ENCODE peak calls at places on chromosomes 3 and 15, in four cellular contexts. H, K, S and U are unnamed samples.

GRCh38 chr15:44289352-44289790 is 852 bp downstream of the GOLM2 start:
- DNase-seq in S (no peak), H (peak), K (no peak), U (no peak)

GRCh38 chr3:195086341-195086740 is 184.6 kb downstream of the XXYLT1 start:
- DNase-seq in K (peak), S (no peak), H (no peak), U (no peak)

GRCh38 chr3:122934251-122934650 is 93.3 kb downstream of the SEMA5B start:
- DNase-seq in S (no peak), H (no peak), K (no peak), U (no peak)

GRCh38 chr3:178320481-178321352 is 215.5 kb upstream of the KCNMB2 start:
- DNase-seq in H (peak), K (no peak), S (no peak), U (no peak)

GRCh38 chr3:144875251-144875650 is 903.6 kb downstream of the DIPK2A start:
- DNase-seq in K (no peak), S (no peak), H (no peak), U (no peak)

GRCh38 chr3:94417963-94418455 is 355.1 kb downstream of the NSUN3 start:
- DNase-seq in H (no peak), S (no peak), K (no peak), U (no peak)

GRCh38 chr3:172194702-172195392 is 155.5 kb downstream of the FNDC3B start:
- DNase-seq in H (no peak), K (peak), S (peak), U (peak)

GRCh38 chr15:67382723-67383122 is 128.1 kb downstream of the IQCH start:
- DNase-seq in H (no peak), S (no peak), K (no peak), U (no peak)

DNA sequence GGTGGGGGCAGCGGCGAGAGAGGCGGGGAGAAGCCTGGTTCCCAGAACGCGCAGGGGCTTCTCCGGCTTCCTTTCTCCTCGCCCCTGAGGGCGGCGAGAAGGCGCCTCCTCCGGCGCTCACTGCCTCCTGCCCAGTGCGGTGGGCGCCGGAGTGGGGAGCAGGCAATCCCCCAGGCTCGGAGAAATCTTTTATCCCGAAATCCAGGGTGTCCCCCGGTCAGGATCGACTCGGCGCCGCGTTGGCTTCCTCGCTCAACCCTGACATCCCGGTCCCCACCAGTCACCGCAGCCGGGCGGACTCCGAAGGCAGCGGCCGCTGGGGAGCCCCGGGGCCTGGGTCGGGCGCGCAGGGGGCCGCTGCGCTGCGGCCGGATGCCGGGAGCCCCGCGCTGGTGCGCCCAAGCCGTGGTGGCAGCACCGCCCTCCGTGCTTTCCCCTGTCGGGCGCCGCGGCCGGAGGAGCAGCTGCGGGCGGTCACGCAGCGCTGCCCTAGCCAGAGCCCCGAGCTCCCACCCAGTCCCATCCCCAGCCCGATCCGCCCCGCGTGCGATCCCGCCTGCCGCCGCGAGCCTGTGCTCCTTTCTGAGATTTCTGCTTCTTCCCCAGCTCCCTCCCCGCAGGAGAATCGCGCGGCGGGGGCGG is 827 bp upstream of the CACNA2D3 start:
- DNase-seq in S (peak), H (no peak), K (peak), U (no peak)
- H3K4me3 ChIP-seq in S (peak), H (peak), K (peak), U (peak)

DNA sequence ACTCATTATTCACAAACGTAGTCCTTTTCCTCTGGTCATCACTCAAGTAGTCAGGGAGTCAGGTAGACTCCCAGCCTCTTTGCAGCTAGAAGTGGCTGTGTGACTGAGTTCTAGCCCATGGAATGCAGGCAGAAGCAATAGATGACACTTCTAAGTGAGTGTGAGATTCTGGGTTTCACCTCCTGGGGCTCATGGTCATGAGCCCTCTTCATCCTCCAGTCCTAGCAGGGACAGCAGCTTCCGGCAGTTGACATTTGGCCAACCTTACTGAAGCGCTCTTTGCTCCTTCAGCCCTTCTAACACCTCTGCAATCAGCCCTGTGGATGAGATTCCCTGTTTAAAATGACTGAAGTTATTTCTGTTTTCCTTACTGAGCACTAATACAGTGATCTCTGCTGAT is 21.8 kb downstream of the SLC12A8 start:
- DNase-seq in S (peak), K (no peak), H (no peak), U (no peak)
- H3K9ac ChIP-seq in S (no peak), K (no peak), H (no peak), U (no peak)

GRCh38 chr3:126782554-126782953 is 78.5 kb downstream of the CHCHD6 start:
- DNase-seq in K (no peak), H (peak), S (peak), U (no peak)
- H3K4me3 ChIP-seq in K (no peak), H (peak), S (no peak), U (no peak)

GRCh38 chr3:114351123-114351821 is 57.4 kb downstream of the TIGIT start:
- DNase-seq in H (no peak), S (no peak), K (no peak), U (no peak)
- H3K9ac ChIP-seq in H (no peak), S (no peak), K (no peak), U (peak)

DNA sequence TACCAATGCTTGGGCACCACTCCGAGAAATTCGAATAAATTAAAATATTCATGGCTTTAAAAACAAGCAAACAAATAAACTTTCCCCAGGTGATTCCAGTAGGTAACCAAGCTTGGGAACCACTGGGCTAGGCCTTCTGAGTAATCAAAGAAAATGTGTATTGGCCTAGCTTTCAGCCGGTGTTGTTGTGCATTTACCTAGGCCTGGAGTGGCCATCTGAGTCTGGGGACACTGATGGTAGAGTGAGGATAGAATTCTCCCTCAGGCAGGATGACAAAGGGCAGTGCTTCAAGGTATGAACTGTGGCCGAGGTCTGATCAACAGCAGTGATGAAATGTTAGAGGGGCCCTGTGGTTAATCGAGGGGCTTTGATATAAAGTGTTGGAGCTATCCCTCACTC is 440.5 kb downstream of the EPHB1 start:
- DNase-seq in H (no peak), K (no peak), S (peak), U (no peak)
- H3K4me3 ChIP-seq in H (no peak), K (no peak), S (no peak), U (no peak)

GRCh38 chr15:63052128-63052826 is 9.7 kb downstream of the TPM1 start:
- DNase-seq in K (no peak), H (no peak), S (peak), U (no peak)

GRCh38 chr15:63050737-63051700 is 8.5 kb downstream of the TPM1 start:
- DNase-seq in H (peak), K (no peak), S (peak), U (no peak)

GRCh38 chr15:63052961-63053698 is 10.6 kb downstream of the TPM1 start:
- DNase-seq in S (peak), H (peak), K (peak), U (no peak)

GRCh38 chr15:63049747-63050439 is 7.3 kb downstream of the TPM1 start:
- DNase-seq in K (no peak), S (no peak), H (no peak), U (no peak)

DNA sequence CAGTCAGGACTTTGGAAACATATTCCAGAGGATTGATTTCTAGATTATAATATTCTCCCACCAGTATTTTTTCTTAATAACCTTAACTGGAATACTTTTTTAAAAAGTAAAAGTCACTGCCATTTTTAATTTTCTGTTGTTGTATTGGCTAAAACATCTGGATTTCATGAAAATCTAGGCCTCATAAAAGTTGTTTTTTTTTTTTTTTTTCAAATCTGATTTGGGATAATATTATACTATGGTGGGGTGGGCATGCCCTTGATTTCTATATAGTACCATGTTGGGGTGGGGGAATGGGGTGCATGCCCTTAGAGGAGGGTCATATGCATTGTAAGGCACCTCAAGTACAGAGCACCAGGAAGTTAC is 9.1 kb downstream of the TPM1 start:
- DNase-seq in H (no peak), S (no peak), K (no peak), U (no peak)
- H3K9ac ChIP-seq in H (no peak), S (no peak), K (no peak), U (no peak)

GRCh38 chr3:141382571-141382970 is 14.3 kb downstream of the ZBTB38 start:
- DNase-seq in K (no peak), S (no peak), H (no peak), U (no peak)
- H3K4me3 ChIP-seq in K (no peak), S (no peak), H (no peak), U (no peak)

GRCh38 chr3:179655236-179655635 is 2.4 kb downstream of the USP13 start:
- DNase-seq in K (no peak), S (no peak), H (no peak), U (no peak)

GRCh38 chr3:179653777-179654117 is 907 bp downstream of the USP13 start:
- DNase-seq in S (no peak), K (no peak), H (no peak), U (no peak)

GRCh38 chr3:179652467-179653105 is at the start of gene USP13:
- DNase-seq in S (peak), K (peak), H (peak), U (no peak)

GRCh38 chr3:179653106-179653776 is 401 bp downstream of the USP13 start:
- DNase-seq in H (peak), K (peak), S (peak), U (peak)

GRCh38 chr3:179651687-179652466 is 963 bp upstream of the USP13 start:
- DNase-seq in K (no peak), H (no peak), S (no peak), U (no peak)
- H3K9ac ChIP-seq in K (no peak), H (peak), S (peak), U (no peak)

DNA sequence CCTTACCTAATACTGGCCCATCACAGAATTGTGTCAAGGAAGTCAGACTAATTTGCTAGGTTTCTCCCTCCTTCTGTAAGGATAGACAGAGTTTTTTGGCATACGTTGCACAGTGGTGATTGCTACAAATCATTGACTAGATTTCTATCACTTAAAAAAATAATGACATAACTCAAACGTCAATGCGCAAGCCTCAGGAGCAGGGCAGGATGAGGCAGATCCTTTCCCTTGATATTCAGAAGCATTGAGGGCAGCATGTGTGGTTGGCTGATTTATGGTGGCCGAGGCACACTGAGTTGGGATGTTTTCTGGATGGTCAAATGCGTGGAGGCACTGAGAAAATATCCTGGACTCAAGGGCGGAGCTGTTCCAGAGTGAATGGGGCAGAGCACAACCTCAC is 14.4 kb downstream of the THSD4 start:
- DNase-seq in S (no peak), H (no peak), K (no peak), U (no peak)
- H3K4me3 ChIP-seq in S (no peak), H (no peak), K (no peak), U (no peak)